ENCODE peak calls at places on chromosomes 13 and 19, in eight cellular contexts. D is body of pancreas; R is cardiac fibroblast; E is ovary; K is Jurkat, Clone E6-1; H is AG10803; T is sigmoid colon; O is Peyer's patch. W is an unnamed sample.

GRCh38 chr19:17719730-17720486 is 628 bp downstream of the MAP1S start:
- DNase-seq in D (peak), R (no peak), E (no peak), K (no peak), H (no peak), T (no peak), O (no peak), W (no peak)

GRCh38 chr19:2289714-2290435 is 7.9 kb upstream of the PEAK3 start:
- DNase-seq in D (no peak), R (no peak), E (no peak), K (no peak), H (no peak), T (no peak), O (peak), W (peak)

GRCh38 chr13:76473552-76474134 is 412.6 kb downstream of the KCTD12 start:
- DNase-seq in D (peak), R (peak), E (peak), K (peak), H (peak), T (peak), O (peak), W (peak)

GRCh38 chr19:35436477-35437141 is 11.4 kb upstream of the FFAR2 start:
- DNase-seq in D (no peak), R (peak), E (peak), K (no peak), H (peak), T (no peak), O (no peak), W (no peak)

GRCh38 chr19:37218592-37218935 is 550 bp downstream of the ZNF383 start:
- DNase-seq in D (no peak), R (peak), E (no peak), K (peak), H (peak), T (no peak), O (no peak), W (no peak)

GRCh38 chr13:109747524-109747923 is 38.9 kb downstream of the IRS2 start:
- DNase-seq in D (no peak), R (no peak), E (no peak), K (peak), H (no peak), T (no peak), O (no peak), W (no peak)

GRCh38 chr19:56253737-56254136 is 18.8 kb upstream of the EDDM13 start:
- DNase-seq in D (no peak), R (peak), E (no peak), K (peak), H (peak), T (no peak), O (no peak), W (no peak)

GRCh38 chr13:51803018-51803417 is 945 bp downstream of the DHRS12 start:
- DNase-seq in D (no peak), R (no peak), E (peak), K (no peak), H (no peak), T (peak), O (no peak), W (no peak)

GRCh38 chr13:20525144-20525600 is 485 bp downstream of the CRYL1 start:
- DNase-seq in D (peak), R (peak), E (peak), K (no peak), H (no peak), T (peak), O (peak), W (peak)

GRCh38 chr13:64871742-64872141 is 2358.4 kb downstream of the PCDH9 start:
- DNase-seq in D (no peak), R (peak), E (no peak), K (no peak), H (no peak), T (no peak), O (no peak), W (peak)

GRCh38 chr13:52414963-52415362 is 9.0 kb upstream of the THSD1 start:
- DNase-seq in D (no peak), R (peak), E (no peak), K (no peak), H (peak), T (no peak), O (no peak), W (no peak)

GRCh38 chr13:106499113-106499512 is 36.3 kb downstream of the EFNB2 start:
- DNase-seq in D (no peak), R (no peak), E (no peak), K (no peak), H (no peak), T (no peak), O (no peak), W (no peak)

GRCh38 chr13:102769679-102770078 is 3.9 kb downstream of the TEX30 start:
- DNase-seq in D (no peak), R (peak), E (no peak), K (no peak), H (no peak), T (no peak), O (no peak), W (no peak)

GRCh38 chr13:52838433-52839107 is 9.9 kb downstream of the PCDH8 start:
- DNase-seq in D (no peak), R (no peak), E (no peak), K (no peak), H (no peak), T (no peak), O (no peak), W (no peak)

GRCh38 chr13:34391071-34391470 is 551.0 kb upstream of the NBEA start:
- DNase-seq in D (no peak), R (no peak), E (no peak), K (no peak), H (peak), T (no peak), O (no peak), W (no peak)

GRCh38 chr19:6737873-6738725 is 719 bp upstream of the GPR108 start:
- DNase-seq in D (peak), R (peak), E (peak), K (peak), H (peak), T (peak), O (peak), W (peak)

GRCh38 chr13:96181886-96182285 is 92.0 kb downstream of the HS6ST3 start:
- DNase-seq in D (no peak), R (no peak), E (no peak), K (no peak), H (no peak), T (no peak), O (no peak), W (no peak)

GRCh38 chr13:47066261-47066660 is 169.4 kb upstream of the HTR2A start:
- DNase-seq in D (no peak), R (peak), E (no peak), K (no peak), H (peak), T (no peak), O (no peak), W (no peak)

GRCh38 chr13:73825143-73825542 is 309.1 kb downstream of the KLF12 start:
- DNase-seq in D (no peak), R (no peak), E (no peak), K (peak), H (no peak), T (no peak), O (no peak), W (no peak)

GRCh38 chr19:13339869-13340268 is 166.4 kb downstream of the CACNA1A start:
- DNase-seq in D (no peak), R (no peak), E (no peak), K (no peak), H (no peak), T (no peak), O (no peak), W (no peak)

GRCh38 chr19:33868076-33868735 is 71.5 kb downstream of the KCTD15 start:
- DNase-seq in D (no peak), R (no peak), E (no peak), K (no peak), H (no peak), T (no peak), O (no peak), W (no peak)

GRCh38 chr13:78978381-78978998 is 319.5 kb upstream of the OBI1 start:
- DNase-seq in D (peak), R (peak), E (no peak), K (peak), H (peak), T (no peak), O (peak), W (no peak)

GRCh38 chr19:21022996-21023395 is 2.5 kb downstream of the ZNF430 start:
- DNase-seq in D (no peak), R (peak), E (no peak), K (no peak), H (peak), T (no peak), O (no peak), W (no peak)

GRCh38 chr19:35556025-35556590 is 7.3 kb downstream of the ATP4A start:
- DNase-seq in D (no peak), R (no peak), E (no peak), K (no peak), H (no peak), T (no peak), O (no peak), W (no peak)

GRCh38 chr13:47672982-47673670 is 327.9 kb downstream of the SUCLA2 start:
- DNase-seq in D (no peak), R (peak), E (no peak), K (no peak), H (peak), T (no peak), O (no peak), W (peak)

GRCh38 chr13:102392810-102393209 is 9.0 kb downstream of the FGF14 start:
- DNase-seq in D (no peak), R (no peak), E (no peak), K (no peak), H (no peak), T (no peak), O (no peak), W (no peak)

GRCh38 chr13:50129065-50129922 is 114.0 kb downstream of the KCNRG start:
- DNase-seq in D (no peak), R (no peak), E (no peak), K (no peak), H (no peak), T (no peak), O (no peak), W (peak)

GRCh38 chr13:48078251-48078656 is 16.6 kb downstream of the MED4 start:
- DNase-seq in D (no peak), R (peak), E (no peak), K (peak), H (no peak), T (no peak), O (peak), W (no peak)

DNA sequence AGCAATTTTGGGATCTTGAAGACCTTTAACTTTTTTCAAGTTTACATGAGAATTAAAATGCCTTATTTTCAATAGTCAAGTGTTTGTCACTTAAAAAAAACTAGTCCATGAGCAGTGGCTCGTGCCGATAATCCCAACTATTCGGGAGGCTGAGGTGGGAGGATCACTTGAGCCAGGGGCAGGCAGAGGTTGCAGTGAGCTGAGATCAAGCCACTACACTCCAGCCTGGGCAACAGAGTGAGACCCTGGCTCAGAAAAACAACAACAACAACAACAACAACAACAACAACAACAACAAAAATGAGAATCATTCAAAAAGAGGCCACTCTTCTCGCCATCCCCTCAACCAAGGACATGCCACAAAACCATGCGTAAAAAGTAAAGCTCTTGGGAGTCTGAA is 5.7 kb downstream of the FOXO1 start:
- DNase-seq in D (no peak), R (no peak), E (no peak), K (no peak), H (no peak), T (no peak), O (no peak), W (no peak)
- H3K4me3 ChIP-seq in D (no peak), R (no peak), E (peak), K (no peak), H (no peak), T (no peak), O (no peak), W (no peak)

DNA sequence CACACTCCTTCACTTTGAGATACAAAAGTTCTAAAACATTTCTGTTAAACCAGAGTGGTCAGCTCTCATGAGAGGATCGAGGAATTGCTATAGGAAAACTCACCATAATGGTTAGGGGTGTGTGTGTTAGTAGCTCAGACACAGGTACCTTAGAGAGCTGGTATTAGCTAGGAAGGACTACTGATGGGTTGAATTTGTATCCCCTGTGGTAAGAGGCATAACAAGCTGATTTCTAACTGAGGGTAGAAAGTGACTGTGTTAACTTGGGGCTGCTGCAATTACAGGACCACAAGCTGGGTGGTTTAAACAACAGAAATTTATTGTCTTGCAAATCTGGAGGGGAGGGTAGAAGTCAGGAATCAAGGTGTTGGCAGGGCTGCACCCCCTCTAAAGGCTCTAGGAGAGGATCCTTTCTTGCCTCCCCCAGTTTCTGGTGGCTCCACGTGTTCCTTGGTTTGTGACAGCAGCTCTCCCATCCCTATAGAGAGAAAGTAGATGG is 17.4 kb downstream of the LEUTX start:
- DNase-seq in D (no peak), R (no peak), E (no peak), K (no peak), H (no peak), T (no peak), O (no peak), W (no peak)
- H3K4me3 ChIP-seq in D (no peak), R (no peak), E (no peak), K (no peak), H (no peak), T (no peak), O (no peak), W (no peak)

GRCh38 chr19:15466851-15467733 is 2.7 kb upstream of the RASAL3 start:
- DNase-seq in D (no peak), R (peak), E (no peak), K (peak), H (peak), T (no peak), O (no peak), W (no peak)
- H3K4me3 ChIP-seq in D (no peak), R (no peak), E (no peak), K (no peak), H (no peak), T (no peak), O (no peak), W (no peak)

DNA sequence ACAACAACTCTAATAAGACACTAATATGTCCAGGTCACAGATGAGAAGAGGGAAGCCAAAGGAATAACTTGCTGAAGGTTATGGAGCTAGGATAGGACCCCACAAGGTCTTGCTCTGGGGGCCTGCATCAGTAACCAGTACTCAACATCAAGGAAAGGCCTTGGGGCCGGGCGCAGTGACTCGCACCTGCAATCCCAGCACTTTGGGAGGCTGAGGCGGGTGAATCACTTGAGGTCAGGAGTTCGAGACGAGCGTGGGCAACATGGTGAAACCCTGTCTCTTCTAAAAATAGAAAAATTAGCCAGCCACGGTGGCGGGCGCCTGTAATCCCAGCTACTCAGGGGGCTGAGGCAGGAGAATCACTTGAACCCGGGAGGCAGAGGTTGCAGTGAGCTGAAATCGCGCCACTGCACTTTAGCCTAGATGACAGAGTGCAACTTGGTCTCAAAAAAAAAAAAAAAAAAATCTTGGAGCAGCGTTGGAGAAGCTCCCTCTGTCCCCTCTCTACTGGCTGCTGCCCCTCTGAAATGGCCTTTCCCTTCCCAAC is 1.8 kb downstream of the LONP1 start:
- DNase-seq in D (no peak), R (no peak), E (no peak), K (no peak), H (peak), T (no peak), O (no peak), W (no peak)
- H3K4me3 ChIP-seq in D (no peak), R (peak), E (no peak), K (peak), H (peak), T (no peak), O (no peak), W (peak)

DNA sequence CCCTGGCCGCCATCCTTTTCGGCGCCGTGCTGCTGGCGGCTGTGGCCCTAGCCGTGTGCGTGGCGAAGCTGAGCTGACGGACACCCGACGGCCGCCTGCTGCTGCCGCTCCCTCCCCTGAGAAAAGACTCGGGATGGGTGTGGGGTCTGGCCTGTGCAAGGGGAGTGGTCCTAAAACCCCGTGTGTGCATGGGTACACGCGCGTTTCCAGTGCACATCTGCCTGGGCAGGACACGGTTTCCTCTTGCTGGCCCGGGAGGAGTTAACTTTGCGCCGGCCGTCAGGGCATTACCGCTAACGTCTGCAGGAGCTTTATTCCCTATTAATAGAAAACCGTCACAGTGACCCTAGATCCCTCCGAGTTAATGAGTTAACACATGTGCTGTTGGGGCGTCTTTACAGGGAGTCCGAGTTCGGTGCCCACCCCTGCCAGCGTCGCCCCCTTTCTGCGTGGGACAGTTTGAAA is 1.3 kb downstream of the RGS9BP start:
- DNase-seq in D (no peak), R (no peak), E (no peak), K (no peak), H (no peak), T (no peak), O (no peak), W (no peak)
- H3K4me3 ChIP-seq in D (no peak), R (no peak), E (no peak), K (no peak), H (no peak), T (peak), O (peak), W (peak)

GRCh38 chr19:38267780-38268430 is 3.5 kb downstream of the SPINT2 start:
- DNase-seq in D (peak), R (no peak), E (no peak), K (no peak), H (no peak), T (no peak), O (no peak), W (no peak)
- H3K4me3 ChIP-seq in D (no peak), R (no peak), E (no peak), K (no peak), H (no peak), T (no peak), O (peak), W (no peak)

GRCh38 chr13:89227356-89227755 is 1556.2 kb downstream of the SLITRK5 start:
- DNase-seq in D (no peak), R (peak), E (no peak), K (no peak), H (no peak), T (no peak), O (no peak), W (no peak)

DNA sequence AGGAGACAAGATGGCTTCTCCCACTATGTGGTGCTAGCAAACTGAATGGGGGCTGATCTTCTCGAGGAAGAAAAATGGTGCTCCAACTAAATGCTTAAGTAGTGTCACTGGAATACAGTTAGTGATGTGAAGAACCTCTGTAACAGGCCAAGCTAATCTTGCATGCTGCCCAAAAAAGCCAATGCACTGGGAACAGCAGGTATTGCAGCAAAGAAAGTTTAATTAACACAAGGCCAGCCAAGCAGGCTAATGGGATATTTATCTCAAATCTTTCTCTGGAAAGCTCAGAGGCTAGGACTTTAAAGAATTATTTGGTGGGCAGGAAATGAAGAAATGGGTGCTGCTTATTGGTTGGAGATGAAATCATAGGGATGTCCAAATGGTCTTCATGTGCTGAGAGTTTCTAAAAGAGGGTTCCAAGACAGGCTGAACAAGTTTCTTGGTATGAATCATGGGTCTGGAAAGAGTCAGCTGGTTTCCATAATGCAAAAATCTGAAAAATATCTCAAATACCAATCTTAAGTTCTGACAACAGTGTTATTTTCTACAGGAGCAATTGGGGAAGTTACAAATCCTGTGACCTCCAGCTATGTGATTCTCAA is 1550.5 kb downstream of the SLITRK5 start:
- DNase-seq in D (no peak), R (no peak), E (no peak), K (no peak), H (no peak), T (no peak), O (no peak), W (no peak)
- H3K4me3 ChIP-seq in D (no peak), R (no peak), E (no peak), K (no peak), H (no peak), T (no peak), O (no peak), W (no peak)

DNA sequence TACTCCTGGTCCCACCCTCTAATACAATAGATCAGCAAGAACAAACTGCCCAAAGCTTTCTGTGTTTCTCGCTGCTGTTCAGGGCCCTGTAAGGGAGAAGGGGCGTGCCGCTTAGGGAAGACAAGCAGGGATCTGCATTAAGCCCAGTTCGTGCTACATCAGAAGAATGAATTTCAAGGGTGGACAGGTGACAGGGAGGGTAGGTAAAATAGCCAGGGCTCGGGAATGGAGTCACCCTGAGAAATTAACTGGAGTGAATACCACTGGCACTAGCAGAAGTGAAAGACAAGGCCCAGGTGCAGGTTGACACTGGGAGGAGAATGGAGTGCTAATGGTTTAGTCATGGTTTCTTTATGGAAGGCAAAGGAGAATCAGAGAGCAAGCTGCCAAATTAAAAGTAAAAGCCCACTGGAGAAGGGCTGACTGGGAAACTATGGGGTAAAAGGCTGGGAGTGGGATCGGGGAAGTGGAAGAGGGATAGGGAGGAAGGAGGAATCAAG is 183.1 kb upstream of the TSC22D1 start:
- DNase-seq in D (peak), R (no peak), E (no peak), K (no peak), H (no peak), T (no peak), O (no peak), W (no peak)
- H3K4me3 ChIP-seq in D (no peak), R (no peak), E (no peak), K (no peak), H (no peak), T (no peak), O (no peak), W (no peak)

DNA sequence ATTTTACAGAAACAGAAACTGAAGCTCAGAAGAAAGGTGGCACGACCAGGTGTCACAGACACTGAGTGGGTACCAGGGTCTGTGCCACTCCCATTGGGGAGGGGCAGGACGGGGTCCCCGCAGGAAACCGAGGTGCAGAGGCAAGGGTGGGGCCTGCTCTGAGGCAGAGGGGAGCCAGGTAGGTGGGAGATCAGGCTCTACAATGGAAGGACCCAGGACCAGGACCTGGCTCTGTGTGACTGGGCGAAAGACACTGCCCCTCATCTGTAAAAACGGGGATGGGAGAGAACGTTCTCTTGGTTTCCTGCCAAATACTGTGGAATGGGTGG is 2.8 kb downstream of the PTGIR start:
- DNase-seq in D (no peak), R (no peak), E (no peak), K (no peak), H (no peak), T (no peak), O (no peak), W (no peak)
- H3K4me3 ChIP-seq in D (no peak), R (peak), E (no peak), K (no peak), H (peak), T (no peak), O (no peak), W (peak)

W was measured in heart left ventricle.